ENCODE peak calls at places on chromosomes 16 and 17, in nine cellular contexts. D is IMR-90, Z is ovary, K is A549, T is Peyer's patch, V is left ventricle myocardium inferior, N is mammary epithelial cell, O is hepatocyte, S is DND-41. R is an unnamed sample.

GRCh38 chr16:66858740-66859396 is 14.7 kb downstream of the CA7 start:
- DNase-seq in D (peak), Z (no peak), K (no peak), T (no peak), V (peak), N (peak), O (no peak), S (no peak), R (peak)

GRCh38 chr16:87895641-87896141 is 26.4 kb upstream of the SLC7A5 start:
- DNase-seq in D (peak), Z (no peak), K (no peak), T (peak), V (no peak), N (peak), O (no peak), S (peak), R (no peak)

GRCh38 chr17:5840811-5841446 is 229.2 kb upstream of the WSCD1 start:
- DNase-seq in D (no peak), Z (no peak), K (no peak), T (no peak), V (no peak), N (no peak), O (no peak), S (no peak), R (no peak)

GRCh38 chr16:53052519-53053501 is at the start of gene CHD9NB:
- DNase-seq in D (peak), Z (no peak), K (peak), T (no peak), V (no peak), N (peak), O (peak), S (peak), R (no peak)

GRCh38 chr17:57407287-57408063 is 151.2 kb downstream of the MSI2 start:
- DNase-seq in D (no peak), Z (no peak), K (no peak), T (no peak), V (no peak), N (no peak), O (peak), S (no peak), R (no peak)

GRCh38 chr16:67013238-67013822 is 15.6 kb upstream of the CBFB start:
- DNase-seq in D (no peak), Z (no peak), K (no peak), T (no peak), V (no peak), N (no peak), O (no peak), S (no peak), R (no peak)

GRCh38 chr16:931171-931570 is 39.6 kb downstream of the LMF1 start:
- DNase-seq in D (no peak), Z (no peak), K (no peak), T (no peak), V (no peak), N (no peak), O (no peak), S (no peak), R (no peak)

GRCh38 chr16:57507414-57508083 is 21.3 kb upstream of the DOK4 start:
- DNase-seq in D (no peak), Z (no peak), K (no peak), T (no peak), V (no peak), N (no peak), O (peak), S (no peak), R (peak)

GRCh38 chr16:23803591-23804123 is 32.1 kb upstream of the PRKCB start:
- DNase-seq in D (peak), Z (no peak), K (peak), T (peak), V (peak), N (peak), O (peak), S (peak), R (peak)

GRCh38 chr17:78583091-78583490 is 5.9 kb upstream of the DNAH17 start:
- DNase-seq in D (no peak), Z (no peak), K (peak), T (no peak), V (no peak), N (no peak), O (no peak), S (no peak), R (peak)

GRCh38 chr16:67807148-67807682 is 526 bp downstream of the TSNAXIP1 start:
- DNase-seq in D (no peak), Z (no peak), K (no peak), T (no peak), V (no peak), N (no peak), O (no peak), S (no peak), R (no peak)

GRCh38 chr16:50531901-50532300 is 16.3 kb upstream of the NKD1 start:
- DNase-seq in D (no peak), Z (no peak), K (no peak), T (no peak), V (no peak), N (no peak), O (no peak), S (no peak), R (no peak)

GRCh38 chr16:58574895-58575294 is 54.7 kb downstream of the CNOT1 start:
- DNase-seq in D (no peak), Z (no peak), K (no peak), T (no peak), V (no peak), N (no peak), O (no peak), S (no peak), R (no peak)

GRCh38 chr17:38550661-38551060 is 55.1 kb downstream of the SRCIN1 start:
- DNase-seq in D (peak), Z (no peak), K (no peak), T (no peak), V (peak), N (peak), O (no peak), S (no peak), R (peak)

GRCh38 chr17:73551756-73552155 is 92.5 kb downstream of the SDK2 start:
- DNase-seq in D (no peak), Z (no peak), K (no peak), T (no peak), V (no peak), N (no peak), O (no peak), S (no peak), R (no peak)

GRCh38 chr17:59521465-59522126 is 43.8 kb upstream of the DHX40 start:
- DNase-seq in D (peak), Z (peak), K (peak), T (peak), V (peak), N (peak), O (peak), S (peak), R (peak)

GRCh38 chr16:14097182-14097951 is 26.2 kb downstream of the MRTFB start:
- DNase-seq in D (no peak), Z (no peak), K (no peak), T (no peak), V (no peak), N (peak), O (peak), S (no peak), R (no peak)

GRCh38 chr17:76811028-76811427 is 57.2 kb upstream of the MGAT5B start:
- DNase-seq in D (no peak), Z (no peak), K (no peak), T (no peak), V (no peak), N (no peak), O (no peak), S (no peak), R (no peak)

GRCh38 chr16:6300523-6300922 is 1032.1 kb upstream of the RBFOX1 start:
- DNase-seq in D (no peak), Z (no peak), K (no peak), T (no peak), V (no peak), N (no peak), O (no peak), S (no peak), R (no peak)

GRCh38 chr17:51640108-51640622 is 379.8 kb downstream of the UTP18 start:
- DNase-seq in D (no peak), Z (no peak), K (peak), T (no peak), V (no peak), N (peak), O (no peak), S (peak), R (no peak)

GRCh38 chr16:82753821-82754220 is 127.1 kb downstream of the CDH13 start:
- DNase-seq in D (peak), Z (no peak), K (no peak), T (no peak), V (no peak), N (no peak), O (no peak), S (no peak), R (no peak)

GRCh38 chr17:71022758-71023157 is 853.4 kb downstream of the KCNJ2 start:
- DNase-seq in D (no peak), Z (no peak), K (no peak), T (no peak), V (no peak), N (no peak), O (no peak), S (no peak), R (no peak)

GRCh38 chr16:86120201-86120981 is 221.4 kb downstream of the IRF8 start:
- DNase-seq in D (peak), Z (no peak), K (no peak), T (no peak), V (no peak), N (no peak), O (peak), S (no peak), R (no peak)

GRCh38 chr17:34313164-34313563 is 6.1 kb upstream of the CCL8 start:
- DNase-seq in D (peak), Z (no peak), K (no peak), T (no peak), V (no peak), N (no peak), O (no peak), S (no peak), R (no peak)

GRCh38 chr17:64418506-64419339 is 28.1 kb upstream of the PECAM1 start:
- DNase-seq in D (peak), Z (no peak), K (peak), T (no peak), V (no peak), N (peak), O (peak), S (peak), R (no peak)

GRCh38 chr16:20956319-20956718 is 55.7 kb downstream of the LYRM1 start:
- DNase-seq in D (peak), Z (no peak), K (no peak), T (no peak), V (no peak), N (no peak), O (no peak), S (no peak), R (no peak)

GRCh38 chr16:78665373-78665772 is 565.9 kb downstream of the WWOX start:
- DNase-seq in D (no peak), Z (no peak), K (no peak), T (no peak), V (no peak), N (no peak), O (peak), S (no peak), R (no peak)

GRCh38 chr16:69796285-69797118 is 34.4 kb downstream of the WWP2 start:
- DNase-seq in D (peak), Z (peak), K (peak), T (no peak), V (no peak), N (peak), O (peak), S (peak), R (no peak)

GRCh38 chr17:29705352-29705751 is 82.6 kb upstream of the CORO6 start:
- DNase-seq in D (no peak), Z (no peak), K (no peak), T (no peak), V (no peak), N (no peak), O (no peak), S (no peak), R (no peak)

GRCh38 chr16:70738083-70738977 is 52.5 kb upstream of the MTSS2 start:
- DNase-seq in D (peak), Z (peak), K (peak), T (no peak), V (peak), N (peak), O (peak), S (no peak), R (peak)

GRCh38 chr17:77877019-77877418 is 81.5 kb upstream of the TNRC6C start:
- DNase-seq in D (no peak), Z (no peak), K (no peak), T (no peak), V (no peak), N (no peak), O (no peak), S (peak), R (no peak)

DNA sequence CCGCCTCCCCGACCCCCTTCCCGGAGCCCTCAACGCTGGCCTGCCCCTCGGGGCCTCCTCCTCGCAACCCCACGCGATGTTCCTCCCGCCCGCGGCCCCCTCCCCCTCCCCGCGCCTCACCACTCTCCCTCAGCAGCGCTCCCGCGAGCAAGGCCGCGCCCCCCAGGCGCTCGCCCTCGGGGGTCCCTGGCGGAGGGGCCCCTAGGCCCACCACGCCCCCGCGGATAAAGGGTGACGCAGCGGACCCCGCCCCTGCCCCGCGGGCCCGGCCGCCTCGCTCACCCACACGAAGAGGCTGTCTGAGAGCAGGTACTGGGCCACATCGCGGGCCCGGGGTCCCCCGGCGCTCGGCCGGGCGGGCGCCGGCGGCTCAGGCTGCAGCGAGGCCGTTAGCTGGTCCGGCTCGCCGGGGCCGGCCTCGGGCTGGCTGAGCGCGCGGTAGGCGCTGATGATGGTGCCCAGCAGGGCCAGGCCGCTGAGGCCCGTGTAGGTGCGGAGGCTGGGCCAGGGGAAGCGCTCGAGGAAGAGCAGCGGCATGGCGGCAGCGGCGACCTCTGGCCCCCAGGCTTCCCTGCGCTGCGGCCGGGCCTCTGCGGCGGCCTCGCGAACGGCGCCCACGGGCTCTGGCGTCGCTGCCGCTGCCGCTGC is 430 bp downstream of the AMFR start:
- DNase-seq in D (no peak), Z (peak), K (no peak), T (peak), V (peak), N (no peak), O (peak), S (peak), R (peak)
- H3K27ac ChIP-seq in D (peak), Z (peak), K (peak), T (peak), V (peak), N (peak), O (peak), S (peak), R (peak)

DNA sequence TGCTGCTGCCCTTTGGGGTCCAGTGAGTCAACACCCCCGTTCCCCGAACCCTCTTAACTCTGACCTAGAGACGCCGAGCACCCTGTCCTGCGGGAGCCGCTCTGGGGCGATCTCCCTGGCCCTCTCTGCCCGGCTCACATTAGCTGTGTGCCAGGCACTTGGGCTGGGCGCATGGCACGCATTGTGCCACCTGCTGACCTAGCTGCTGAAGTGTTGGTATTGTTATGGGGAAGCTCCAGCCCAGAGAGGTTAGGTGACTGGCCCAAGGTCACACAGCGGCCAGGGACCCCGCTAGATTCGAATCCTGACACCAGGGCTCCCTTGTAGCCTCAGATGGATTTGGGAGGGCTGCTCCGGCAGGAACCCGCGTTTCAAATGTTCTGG is 1.1 kb downstream of the HSD17B1 start:
- DNase-seq in D (no peak), Z (no peak), K (no peak), T (no peak), V (no peak), N (peak), O (no peak), S (peak), R (no peak)
- TF ChIP-seq CTCF in D (peak), Z (no peak), K (no peak), T (no peak), V (no peak), N (no peak), O (no peak), S (peak), R (no peak)

GRCh38 chr16:47732122-47732805 is 271.1 kb downstream of the PHKB start:
- DNase-seq in D (peak), Z (no peak), K (peak), T (no peak), V (no peak), N (peak), O (no peak), S (no peak), R (no peak)
- H3K27ac ChIP-seq in D (peak), Z (no peak), K (peak), T (no peak), V (no peak), N (peak), O (no peak), S (no peak), R (no peak)

GRCh38 chr17:8332688-8333087 is 7.0 kb upstream of the ODF4 start:
- DNase-seq in D (no peak), Z (no peak), K (no peak), T (no peak), V (peak), N (no peak), O (peak), S (no peak), R (no peak)
- TF ChIP-seq CTCF in D (no peak), Z (no peak), K (no peak), T (no peak), V (no peak), N (no peak), O (no peak), S (no peak), R (no peak)

GRCh38 chr17:81094744-81095607 is 60.0 kb downstream of the BAIAP2 start:
- DNase-seq in D (peak), Z (peak), K (peak), T (peak), V (no peak), N (peak), O (peak), S (peak), R (peak)

GRCh38 chr17:81091774-81092517 is 57.0 kb downstream of the BAIAP2 start:
- DNase-seq in D (no peak), Z (no peak), K (no peak), T (no peak), V (no peak), N (no peak), O (no peak), S (no peak), R (no peak)

GRCh38 chr17:81094224-81094743 is 59.3 kb downstream of the BAIAP2 start:
- DNase-seq in D (no peak), Z (no peak), K (no peak), T (no peak), V (no peak), N (no peak), O (no peak), S (peak), R (no peak)

GRCh38 chr17:81092518-81093095 is 57.7 kb downstream of the BAIAP2 start:
- DNase-seq in D (no peak), Z (no peak), K (no peak), T (no peak), V (no peak), N (no peak), O (no peak), S (no peak), R (no peak)

GRCh38 chr17:81093576-81094223 is 58.7 kb downstream of the BAIAP2 start:
- DNase-seq in D (no peak), Z (no peak), K (no peak), T (no peak), V (no peak), N (no peak), O (no peak), S (no peak), R (no peak)
- H3K27ac ChIP-seq in D (no peak), Z (no peak), K (peak), T (peak), V (no peak), N (peak), O (no peak), S (peak), R (no peak)

GRCh38 chr16:77657016-77657415 is 65.3 kb upstream of the NUDT7 start:
- DNase-seq in D (peak), Z (no peak), K (peak), T (no peak), V (no peak), N (no peak), O (peak), S (no peak), R (no peak)
- TF ChIP-seq CTCF in D (no peak), Z (no peak), K (no peak), T (no peak), V (no peak), N (no peak), O (no peak), S (no peak), R (no peak)

GRCh38 chr16:8808009-8808408 is 10.4 kb downstream of the PMM2 start:
- DNase-seq in D (no peak), Z (no peak), K (no peak), T (no peak), V (no peak), N (no peak), O (no peak), S (no peak), R (no peak)
- H3K27ac ChIP-seq in D (no peak), Z (no peak), K (no peak), T (no peak), V (no peak), N (no peak), O (no peak), S (no peak), R (no peak)

GRCh38 chr17:3893720-3894116 is 865 bp upstream of the CAMKK1 start:
- DNase-seq in D (no peak), Z (no peak), K (no peak), T (no peak), V (no peak), N (no peak), O (no peak), S (no peak), R (no peak)

GRCh38 chr17:3895354-3895753 is 2.5 kb upstream of the CAMKK1 start:
- DNase-seq in D (no peak), Z (no peak), K (no peak), T (no peak), V (no peak), N (no peak), O (no peak), S (no peak), R (no peak)

GRCh38 chr17:3894927-3895343 is 2.1 kb upstream of the CAMKK1 start:
- DNase-seq in D (peak), Z (no peak), K (peak), T (no peak), V (no peak), N (no peak), O (peak), S (no peak), R (no peak)

GRCh38 chr17:3893003-3893719 is at the start of gene CAMKK1:
- DNase-seq in D (peak), Z (peak), K (peak), T (peak), V (peak), N (peak), O (peak), S (peak), R (peak)

GRCh38 chr17:3894188-3894587 is 1.3 kb upstream of the CAMKK1 start:
- DNase-seq in D (no peak), Z (no peak), K (no peak), T (no peak), V (no peak), N (no peak), O (no peak), S (no peak), R (no peak)
- TF ChIP-seq CTCF in D (no peak), Z (no peak), K (no peak), T (no peak), V (no peak), N (no peak), O (no peak), S (no peak), R (no peak)

DNA sequence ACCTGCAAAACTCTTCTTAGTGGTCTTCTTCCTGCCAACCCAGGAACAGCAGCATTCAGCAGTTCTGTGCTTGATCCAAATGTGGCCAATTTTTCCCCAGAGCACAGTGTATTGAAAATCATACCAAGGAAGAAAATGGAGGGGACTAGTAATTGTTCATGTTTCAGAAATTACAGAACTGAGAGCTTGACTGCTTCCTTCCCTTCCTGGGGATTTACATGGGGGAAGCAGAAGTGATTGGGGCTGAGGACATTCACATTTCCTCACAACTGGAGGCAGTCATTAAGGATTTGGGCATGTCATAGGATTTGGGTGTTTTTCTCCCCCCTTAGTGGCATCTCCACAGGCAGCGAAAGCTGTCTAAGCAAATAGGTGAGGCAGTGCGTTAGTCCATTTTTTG is 19.7 kb downstream of the CIITA start:
- DNase-seq in D (no peak), Z (no peak), K (no peak), T (no peak), V (no peak), N (no peak), O (no peak), S (no peak), R (no peak)
- H3K27ac ChIP-seq in D (no peak), Z (no peak), K (no peak), T (no peak), V (no peak), N (no peak), O (no peak), S (no peak), R (no peak)